ENCODE peak calls at places on chromosome 12, in six cellular contexts. F is Peyer's patch, M is left ventricle myocardium inferior, E is AG10803, K is heart right ventricle, S is mucosa of descending colon. T is an unnamed sample.

GRCh38 chr12:106358410-106359241 is 1.1 kb downstream of the POLR3B start:
- DNase-seq in E (no peak), F (no peak), K (peak), M (no peak), S (peak), T (peak)

GRCh38 chr12:90099288-90099687 is 390.6 kb upstream of the ATP2B1 start:
- DNase-seq in S (no peak), F (no peak), E (no peak), K (no peak), M (no peak), T (peak)

GRCh38 chr12:66269757-66270383 is 32.4 kb upstream of the HELB start:
- DNase-seq in E (peak), M (no peak), K (no peak), F (no peak), S (no peak), T (peak)

GRCh38 chr12:52687527-52688385 is 7.5 kb upstream of the KRT1 start:
- DNase-seq in F (peak), E (no peak), S (peak), M (no peak), K (no peak), T (no peak)

GRCh38 chr12:14879222-14879933 is 6.3 kb downstream of the MGP start:
- DNase-seq in E (no peak), K (no peak), F (no peak), M (no peak), S (no peak), T (no peak)

GRCh38 chr12:60070541-60070940 is 474.7 kb downstream of the SLC16A7 start:
- DNase-seq in F (no peak), S (no peak), E (no peak), M (no peak), K (no peak), T (peak)

GRCh38 chr12:38850463-38850862 is 54.9 kb downstream of the CPNE8 start:
- DNase-seq in F (no peak), S (no peak), K (no peak), E (peak), M (no peak), T (peak)

GRCh38 chr12:105079011-105079570 is 5.2 kb downstream of the ALDH1L2 start:
- DNase-seq in K (no peak), F (no peak), E (no peak), M (no peak), S (no peak), T (no peak)

GRCh38 chr12:106769546-106769945 is 4.9 kb upstream of the RIC8B start:
- DNase-seq in K (no peak), M (no peak), S (no peak), F (no peak), E (peak), T (no peak)

GRCh38 chr12:65196762-65197567 is 27.6 kb downstream of the LEMD3 start:
- DNase-seq in M (no peak), K (no peak), S (no peak), E (no peak), F (no peak), T (no peak)
- H3K4me3 ChIP-seq in M (no peak), K (no peak), S (no peak), E (no peak), F (no peak), T (no peak)

DNA sequence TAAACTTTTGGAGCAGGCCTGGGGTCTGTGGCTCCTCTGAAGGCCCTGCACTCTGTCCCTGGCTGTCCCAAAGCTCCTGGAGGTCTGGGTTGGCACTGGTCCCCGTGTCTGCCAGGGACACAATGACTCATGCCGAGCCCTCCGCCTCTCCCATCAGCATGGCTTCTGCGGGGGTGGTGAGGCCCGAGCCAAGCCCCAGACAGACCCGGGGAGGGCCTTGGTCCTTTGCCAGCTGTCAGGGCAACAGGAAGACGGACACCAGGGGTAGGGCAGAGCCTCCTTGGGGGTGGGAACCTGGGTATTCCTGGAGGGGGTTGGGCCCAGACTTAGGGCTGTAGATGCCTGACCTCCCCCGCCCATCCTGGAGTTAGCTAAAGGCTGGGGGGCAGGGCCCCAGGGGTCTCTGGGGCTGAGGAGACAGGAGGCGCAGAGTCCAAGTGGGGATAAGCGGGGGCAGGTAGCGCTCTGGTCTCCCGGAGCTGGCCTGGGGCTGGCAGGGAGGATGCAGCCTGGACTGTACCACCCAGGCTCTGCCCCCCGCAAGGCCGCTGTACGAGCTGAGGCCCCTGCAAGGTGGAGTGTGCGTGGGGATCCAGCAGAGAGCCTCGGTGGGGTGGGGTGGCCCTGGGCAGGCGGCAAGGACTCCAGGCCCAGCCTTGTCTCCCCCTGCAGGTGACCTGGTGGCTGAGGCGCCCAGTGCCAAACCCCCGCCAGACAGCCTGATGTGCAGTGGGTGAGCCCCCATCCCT is 16.4 kb upstream of the PUS1 start:
- DNase-seq in S (no peak), K (peak), E (peak), M (peak), F (no peak), T (peak)
- TF ChIP-seq CTCF in S (no peak), K (no peak), E (no peak), M (no peak), F (no peak), T (peak)

DNA sequence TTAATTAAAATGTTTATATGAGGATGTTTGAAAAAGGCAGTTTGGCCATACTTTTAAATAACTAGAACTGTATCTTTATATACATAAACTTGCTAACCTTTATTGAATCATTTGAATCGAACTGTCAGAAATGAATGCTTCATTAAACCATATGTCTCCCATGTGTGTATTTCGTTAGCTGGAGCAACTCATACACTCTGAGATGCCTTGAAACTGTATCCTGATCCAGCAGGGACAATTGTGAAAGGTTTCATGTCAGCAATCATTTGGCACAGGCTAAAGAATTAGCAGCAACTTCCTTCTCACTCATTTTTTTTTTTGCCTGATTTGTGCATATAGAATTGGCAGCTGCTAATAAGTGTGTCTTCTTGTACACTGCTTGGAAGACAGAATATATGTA is 109.9 kb downstream of the NAV3 start:
- DNase-seq in M (no peak), S (no peak), E (peak), K (no peak), F (no peak), T (peak)
- H3K4me3 ChIP-seq in M (no peak), S (no peak), E (peak), K (no peak), F (no peak), T (peak)

DNA sequence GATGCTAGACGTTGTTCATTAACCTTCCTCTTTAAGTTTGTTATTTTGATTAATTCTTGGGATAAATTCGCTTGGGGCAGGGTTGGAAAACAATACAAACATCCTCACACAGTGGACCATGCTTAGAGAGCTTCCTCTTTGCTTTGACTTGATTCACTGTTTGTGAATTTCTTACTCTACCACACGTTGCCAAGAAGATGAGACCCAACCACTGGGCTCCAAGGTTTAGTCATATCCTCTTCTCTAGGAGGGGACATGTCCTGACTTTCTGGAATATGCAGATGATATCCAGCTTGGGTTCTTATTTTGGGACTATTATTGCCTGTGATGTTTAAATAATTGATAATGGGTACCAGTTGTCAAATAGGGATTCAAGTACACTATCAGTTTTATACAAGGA is 428.2 kb downstream of the ATP23 start:
- DNase-seq in S (no peak), M (no peak), K (no peak), E (no peak), F (no peak), T (no peak)
- TF ChIP-seq CTCF in S (no peak), M (no peak), K (no peak), E (no peak), F (no peak), T (no peak)

DNA sequence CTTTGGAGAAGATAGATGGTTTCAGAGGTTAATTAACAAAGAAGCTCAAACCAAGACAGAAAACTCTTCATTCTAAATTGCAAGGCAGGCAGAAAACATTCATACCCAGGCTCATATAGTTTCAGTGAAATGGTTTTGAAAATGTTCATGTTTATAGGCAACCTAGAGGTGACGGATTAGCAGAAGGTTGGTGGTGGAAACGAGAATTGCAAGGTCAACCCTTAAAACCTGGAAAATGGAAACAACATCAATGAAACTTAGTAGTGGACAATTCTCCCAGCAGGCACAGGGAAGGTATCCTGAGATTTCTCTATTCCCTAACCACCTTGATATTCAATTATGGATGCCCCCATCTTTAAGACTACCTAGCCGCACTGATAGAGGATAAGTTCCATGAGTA is 965 bp downstream of the CD163 start:
- DNase-seq in S (no peak), K (no peak), M (no peak), E (no peak), F (no peak), T (no peak)
- H3K4me3 ChIP-seq in S (no peak), K (peak), M (peak), E (no peak), F (no peak), T (no peak)

DNA sequence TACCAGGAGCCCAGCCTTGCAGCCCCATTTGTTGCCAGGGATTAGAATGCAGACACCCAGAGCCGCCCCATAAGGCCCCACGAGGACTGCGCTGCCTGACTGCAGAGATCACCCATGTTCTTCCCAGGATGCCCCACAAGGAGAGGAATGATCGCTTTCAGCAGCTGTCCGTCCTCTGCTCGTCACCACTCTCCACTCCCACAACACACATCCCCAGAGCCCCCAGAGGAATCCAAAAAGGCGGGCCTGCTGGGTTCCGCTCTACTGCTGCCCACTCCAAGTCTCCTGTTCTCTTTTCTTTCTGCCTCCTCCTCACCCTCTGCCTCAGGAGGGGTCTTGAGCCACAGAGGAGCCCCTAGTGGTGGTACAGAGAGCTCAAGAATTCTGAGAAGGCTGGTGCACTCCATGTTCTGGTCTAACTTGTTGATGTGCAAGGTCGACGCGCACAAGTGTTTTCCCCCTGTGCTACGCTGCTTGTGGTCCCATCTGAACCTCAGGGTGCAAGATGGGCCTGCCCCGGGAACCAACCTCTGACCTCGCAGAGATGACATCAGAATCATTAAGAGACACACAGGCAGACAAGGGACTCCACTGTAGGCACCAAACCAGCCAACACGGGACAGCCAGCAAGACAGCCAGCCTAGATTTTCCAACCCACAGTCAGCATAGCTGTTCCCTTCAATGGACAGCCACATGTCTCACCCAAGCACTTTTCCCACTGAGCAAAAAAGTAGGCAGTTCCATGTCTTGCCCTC is 30.0 kb downstream of the PXN start:
- DNase-seq in E (no peak), K (no peak), M (peak), F (no peak), S (no peak), T (no peak)
- TF ChIP-seq CTCF in E (peak), K (no peak), M (peak), F (no peak), S (no peak), T (peak)

GRCh38 chr12:40691913-40692616 is at the start of gene CNTN1:
- DNase-seq in S (peak), E (peak), M (peak), F (peak), K (no peak), T (peak)

GRCh38 chr12:40689576-40689975 is 2.7 kb upstream of the CNTN1 start:
- DNase-seq in S (no peak), M (no peak), E (no peak), K (no peak), F (no peak), T (no peak)

GRCh38 chr12:40697566-40698257 is 5.5 kb downstream of the CNTN1 start:
- DNase-seq in M (no peak), E (no peak), S (no peak), K (no peak), F (no peak), T (no peak)

GRCh38 chr12:40692617-40693502 is 621 bp downstream of the CNTN1 start:
- DNase-seq in K (no peak), M (no peak), E (no peak), F (no peak), S (peak), T (no peak)

GRCh38 chr12:40693503-40693863 is 1.2 kb downstream of the CNTN1 start:
- DNase-seq in E (no peak), M (no peak), F (no peak), S (no peak), K (no peak), T (peak)
- H3K4me3 ChIP-seq in E (no peak), M (peak), F (peak), S (no peak), K (no peak), T (no peak)

GRCh38 chr12:50207424-50207823 is 40.3 kb upstream of the CERS5 start:
- DNase-seq in K (no peak), F (no peak), E (no peak), M (no peak), S (no peak), T (no peak)
- TF ChIP-seq CTCF in K (no peak), F (no peak), E (no peak), M (no peak), S (no peak), T (no peak)

T was measured in choroid plexus epithelial cell.